ENCODE peak calls at places on chromosomes 13 and 19, in six cellular contexts. S is uterus, C is left ventricle myocardium inferior, R is fibroblast of lung, G is GM12878, Z is lower lobe of right lung. Q is an unnamed sample.

GRCh38 chr19:35938282-35939224 is 2.4 kb downstream of the LRFN3 start:
- DNase-seq in G (no peak), S (no peak), C (no peak), R (no peak), Z (no peak), Q (no peak)

GRCh38 chr19:49613374-49613773 is 22.4 kb downstream of the PRR12 start:
- DNase-seq in R (peak; percentile 55), C (no peak), G (no peak), Z (no peak), S (no peak), Q (no peak)

GRCh38 chr19:12331211-12331941 is 2.1 kb downstream of the ZNF563 start:
- DNase-seq in Z (no peak), S (no peak), C (no peak), G (peak; percentile 82), R (no peak), Q (peak; percentile 72)

GRCh38 chr19:28012361-28012760 is 1200.6 kb downstream of the UQCRFS1 start:
- DNase-seq in S (no peak), G (no peak), C (no peak), Z (no peak), R (no peak), Q (no peak)

GRCh38 chr19:294819-295686 is 3.9 kb upstream of the PLPP2 start:
- DNase-seq in R (no peak), S (no peak), C (no peak), G (no peak), Z (peak; percentile 67), Q (no peak)

GRCh38 chr13:85501616-85502015 is 297.6 kb downstream of the SLITRK6 start:
- DNase-seq in S (no peak), Z (no peak), C (no peak), G (no peak), R (no peak), Q (no peak)

GRCh38 chr19:45306522-45307027 is 16.1 kb downstream of the CKM start:
- DNase-seq in Z (no peak), S (no peak), C (no peak), R (no peak), G (no peak), Q (no peak)

GRCh38 chr19:55300821-55301458 is 17.1 kb downstream of the BRSK1 start:
- DNase-seq in Z (no peak), R (no peak), S (no peak), G (no peak), C (no peak), Q (no peak)

GRCh38 chr19:38023245-38023644 is 116.2 kb downstream of the SIPA1L3 start:
- DNase-seq in G (no peak), Z (no peak), S (no peak), C (no peak), R (no peak), Q (no peak)

GRCh38 chr19:10922638-10923014 is 5.8 kb downstream of the YIPF2 start:
- DNase-seq in C (no peak), G (no peak), R (no peak), Z (no peak), S (no peak), Q (no peak)

GRCh38 chr13:46495066-46495465 is 57.9 kb upstream of the LRCH1 start:
- DNase-seq in C (no peak), G (no peak), R (no peak), Z (no peak), S (no peak), Q (no peak)

GRCh38 chr13:25881946-25882574 is 169.8 kb downstream of the SHISA2 start:
- DNase-seq in Z (no peak), S (no peak), R (peak; percentile 57), C (no peak), G (no peak), Q (no peak)

GRCh38 chr19:40026597-40026970 is 29.4 kb downstream of the ZNF780B start:
- DNase-seq in R (no peak), Z (no peak), C (no peak), G (no peak), S (no peak), Q (no peak)

GRCh38 chr13:73765651-73766384 is 368.4 kb downstream of the KLF12 start:
- DNase-seq in S (peak; percentile 73), G (no peak), R (peak; percentile 74), Z (peak; percentile 71), C (peak; percentile 84), Q (peak; percentile 33)

GRCh38 chr13:32047088-32047487 is 15.5 kb downstream of the FRY start:
- DNase-seq in Z (no peak), G (no peak), S (no peak), R (no peak), C (no peak), Q (no peak)

GRCh38 chr13:88144580-88144979 is 473.4 kb downstream of the SLITRK5 start:
- DNase-seq in C (no peak), R (no peak), Z (no peak), S (no peak), G (no peak), Q (no peak)

GRCh38 chr19:48543121-48543710 is 8.8 kb upstream of the SULT2B1 start:
- DNase-seq in G (no peak), Z (peak; percentile 62), R (peak; percentile 11), C (no peak), S (no peak), Q (no peak)

GRCh38 chr19:45581576-45581975 is 3.0 kb downstream of the OPA3 start:
- DNase-seq in S (no peak), R (no peak), C (no peak), G (no peak), Z (no peak), Q (no peak)

GRCh38 chr13:32443111-32443510 is 15.2 kb upstream of the N4BP2L1 start:
- DNase-seq in G (peak; percentile 60), S (no peak), C (no peak), Z (no peak), R (peak; percentile 39), Q (peak; percentile 34)

GRCh38 chr13:73602295-73602694 is 531.9 kb downstream of the KLF12 start:
- DNase-seq in C (no peak), S (no peak), Z (no peak), R (no peak), G (no peak), Q (no peak)

GRCh38 chr13:38730332-38730731 is 43.5 kb downstream of the FREM2 start:
- DNase-seq in S (no peak), Z (no peak), R (no peak), C (no peak), G (no peak), Q (no peak)

GRCh38 chr19:54123682-54124081 is 8.1 kb downstream of the PRPF31 start:
- DNase-seq in S (no peak), G (no peak), R (no peak), Z (no peak), C (no peak), Q (no peak)

GRCh38 chr19:54430306-54431254 is 15.3 kb downstream of the TTYH1 start:
- DNase-seq in S (no peak), Z (no peak), R (peak; percentile 28), G (no peak), C (peak; percentile 47), Q (no peak)

GRCh38 chr13:114134111-114134943 is 1.9 kb upstream of the RASA3 start:
- DNase-seq in S (no peak), R (no peak), G (no peak), Z (peak; percentile 43), C (no peak), Q (peak; percentile 55)

GRCh38 chr13:30805603-30806011 is 70.3 kb downstream of the ALOX5AP start:
- DNase-seq in R (no peak), Z (no peak), C (no peak), G (no peak), S (no peak), Q (no peak)

GRCh38 chr19:16369664-16370576 is 45.3 kb downstream of the KLF2 start:
- DNase-seq in R (no peak), S (no peak), Z (peak; percentile 36), G (no peak), C (no peak), Q (no peak)

GRCh38 chr19:16372065-16372915 is 47.7 kb downstream of the KLF2 start:
- DNase-seq in R (no peak), Z (peak; percentile 16), S (no peak), G (no peak), C (peak; percentile 11), Q (no peak)

GRCh38 chr19:16373079-16373478 is 48.5 kb downstream of the KLF2 start:
- DNase-seq in Z (no peak), S (no peak), C (peak; percentile 11), G (no peak), R (no peak), Q (no peak)

GRCh38 chr19:16370671-16371391 is 46.2 kb downstream of the KLF2 start:
- DNase-seq in G (no peak), Z (peak; percentile 41), S (no peak), C (peak; percentile 14), R (no peak), Q (no peak)

DNA sequence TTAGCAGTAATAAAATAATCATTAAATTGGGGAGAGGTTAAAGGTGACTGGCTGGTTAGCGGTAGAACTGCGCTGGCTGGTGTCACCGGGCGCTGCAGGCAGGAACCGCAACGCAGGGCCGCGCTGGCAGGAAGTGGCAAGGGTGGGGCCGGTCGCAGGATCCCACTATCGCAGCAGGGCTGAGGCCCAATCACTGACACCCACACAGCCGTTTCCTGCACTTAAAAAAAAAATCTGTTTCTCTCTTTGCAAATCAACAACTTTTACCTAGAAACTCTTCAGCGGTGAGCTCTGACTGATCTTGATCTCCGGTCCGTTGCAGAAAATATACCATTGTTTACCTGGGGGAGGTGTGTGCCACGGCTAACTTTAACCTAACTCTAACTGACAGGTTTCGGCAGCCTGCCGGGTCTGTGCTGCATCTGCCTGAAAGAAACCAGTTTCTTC is 46.9 kb downstream of the KLF2 start:
- DNase-seq in R (no peak), G (peak; percentile 79), S (no peak), Z (peak; percentile 88), C (peak; percentile 55), Q (peak; percentile 89)
- H3K4me3 ChIP-seq in R (no peak overlapping the region), G (peak overlapping the region; percentile 3), S (no peak overlapping the region), Z (peak overlapping the region; percentile 12), C (peak overlapping the region; percentile 35), Q (no peak overlapping the region)

DNA sequence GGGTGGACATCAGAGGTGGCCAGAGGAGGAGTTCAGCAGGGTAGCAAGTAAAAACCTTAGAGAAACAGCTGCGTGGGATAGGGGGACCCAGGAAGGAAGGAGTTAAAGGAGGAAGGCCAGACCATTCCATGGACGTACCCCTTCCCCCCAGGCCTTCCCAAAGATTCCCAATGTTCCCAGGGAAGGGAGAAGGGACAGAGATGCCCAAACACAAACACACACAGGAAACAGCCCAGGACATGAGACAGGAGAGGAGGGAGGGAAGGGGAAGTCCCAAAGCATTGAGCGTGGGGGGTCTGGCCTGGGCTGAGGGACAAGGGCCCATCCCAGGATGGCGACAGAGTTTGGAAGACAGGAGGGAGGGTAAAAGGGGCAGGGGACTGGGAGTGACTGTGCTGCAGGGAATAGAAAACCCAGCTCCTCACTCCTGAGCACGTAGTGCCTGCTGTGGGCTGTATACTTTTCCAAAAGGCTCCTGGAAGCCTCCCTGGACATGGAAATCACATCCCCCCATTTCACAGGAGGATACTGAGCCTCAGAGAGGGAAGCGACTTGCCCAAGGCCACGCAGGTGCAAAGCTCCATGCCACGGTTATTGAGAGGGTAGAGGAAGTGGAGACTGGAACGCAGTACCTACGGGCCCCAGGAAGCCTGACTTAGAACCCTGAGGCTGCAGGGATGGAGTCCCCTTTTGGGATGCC is 1.1 kb downstream of the SYDE1 start:
- DNase-seq in S (no peak), C (no peak), G (no peak), Z (no peak), R (no peak), Q (no peak)
- TF ChIP-seq CTCF in S (no peak), C (no peak), G (no peak), Z (no peak), R (no peak), Q (no peak)

GRCh38 chr13:99305180-99305965 is 1.8 kb downstream of the GPR183 start:
- DNase-seq in R (no peak), G (no peak), Z (no peak), C (no peak), S (no peak), Q (no peak)
- H3K4me3 ChIP-seq in R (no peak overlapping the region), G (peak overlapping the region; percentile 98), Z (peak overlapping the region; percentile 39), C (peak overlapping the region; percentile 16), S (no peak overlapping the region), Q (peak overlapping the region; percentile 60)

GRCh38 chr19:8396563-8397203 is 6.5 kb downstream of the RAB11B start:
- DNase-seq in Z (peak; percentile 79), C (peak; percentile 71), S (peak; percentile 72), R (peak; percentile 53), G (peak; percentile 55), Q (peak; percentile 62)
- TF ChIP-seq CTCF in Z (peak; percentile 64), C (peak; percentile 73), S (peak; percentile 56), R (peak; percentile 64), G (peak; percentile 66), Q (peak; percentile 85)